ENCODE peak calls at places on chromosomes 3 and 15, in six cellular contexts. H is tibial artery, S is uterus, W is hepatocyte, B is DND-41, Y is psoas muscle. L is an unnamed sample. For H3K4me1, the result is how much of the 10 kb centered on the place peaks cover.

GRCh38 chr3:175383813-175384212 is 524.7 kb downstream of the NAALADL2 start:
- DNase-seq in H (no peak), S (no peak), W (no peak), B (no peak), Y (no peak), L (no peak)

GRCh38 chr3:52119826-52120225 is 34.4 kb downstream of the POC1A start:
- DNase-seq in H (no peak), S (no peak), W (no peak), B (no peak), Y (no peak), L (no peak)

GRCh38 chr15:88652456-88653199 is 13.8 kb downstream of the ISG20 start:
- DNase-seq in H (peak), S (no peak), W (no peak), B (no peak), Y (no peak), L (no peak)

GRCh38 chr15:90342655-90343054 is 9.4 kb upstream of the ZNF774 start:
- DNase-seq in H (no peak), S (no peak), W (no peak), B (no peak), Y (no peak), L (peak)

GRCh38 chr3:131560795-131561194 is 58.0 kb upstream of the MRPL3 start:
- DNase-seq in H (no peak), S (no peak), W (no peak), B (no peak), Y (no peak), L (no peak)

GRCh38 chr3:146504546-146505197 is 35.3 kb upstream of the PLSCR2 start:
- DNase-seq in H (no peak), S (no peak), W (no peak), B (no peak), Y (no peak), L (no peak)

GRCh38 chr15:95615436-95615835 is 715.1 kb upstream of the NR2F2 start:
- DNase-seq in H (no peak), S (no peak), W (no peak), B (no peak), Y (no peak), L (no peak)

GRCh38 chr15:29568840-29569532 is 253.3 kb downstream of the TJP1 start:
- DNase-seq in H (no peak), S (no peak), W (peak), B (no peak), Y (no peak), L (no peak)

GRCh38 chr15:100831466-100831865 is 48.2 kb upstream of the ALDH1A3 start:
- DNase-seq in H (no peak), S (no peak), W (no peak), B (no peak), Y (no peak), L (no peak)

GRCh38 chr3:10746001-10746400 is 70.0 kb upstream of the SLC6A11 start:
- DNase-seq in H (no peak), S (no peak), W (no peak), B (no peak), Y (no peak), L (no peak)

GRCh38 chr3:186639778-186640472 is at the start of gene FETUB:
- DNase-seq in H (no peak), S (no peak), W (no peak), B (no peak), Y (no peak), L (no peak)

GRCh38 chr3:66021731-66022131 is 17.0 kb downstream of the MAGI1 start:
- DNase-seq in H (no peak), S (no peak), W (peak), B (no peak), Y (no peak), L (no peak)

GRCh38 chr15:51350723-51351122 is 9.3 kb downstream of the GLDN start:
- DNase-seq in H (no peak), S (no peak), W (no peak), B (no peak), Y (no peak), L (no peak)

GRCh38 chr3:32347286-32348125 is 44.1 kb upstream of the CMTM7 start:
- DNase-seq in H (no peak), S (peak), W (peak), B (no peak), Y (no peak), L (no peak)

GRCh38 chr3:16849240-16849639 is 35.5 kb upstream of the PLCL2 start:
- DNase-seq in H (no peak), S (peak), W (no peak), B (no peak), Y (peak), L (peak)

GRCh38 chr3:42653560-42654330 is at the start of gene ZBTB47:
- DNase-seq in H (peak), S (peak), W (peak), B (no peak), Y (peak), L (no peak)

GRCh38 chr15:50251638-50252182 is 13.8 kb downstream of the HDC start:
- DNase-seq in H (no peak), S (no peak), W (no peak), B (no peak), Y (no peak), L (no peak)

GRCh38 chr3:71301001-71301400 is 282.5 kb downstream of the FOXP1 start:
- DNase-seq in H (no peak), S (no peak), W (no peak), B (no peak), Y (no peak), L (no peak)

GRCh38 chr15:56919708-56920637 is 1.5 kb downstream of the TCF12 start:
- DNase-seq in H (peak), S (no peak), W (no peak), B (peak), Y (peak), L (no peak)

GRCh38 chr15:100733088-100733487 is 130.7 kb downstream of the ASB7 start:
- DNase-seq in H (no peak), S (peak), W (peak), B (no peak), Y (peak), L (no peak)

GRCh38 chr15:57003418-57003817 is 85.0 kb downstream of the TCF12 start:
- DNase-seq in H (no peak), S (no peak), W (no peak), B (no peak), Y (no peak), L (no peak)

GRCh38 chr3:152309535-152310317 is 41.0 kb downstream of the MBNL1 start:
- DNase-seq in H (no peak), S (no peak), W (no peak), B (no peak), Y (no peak), L (peak)

GRCh38 chr15:88080616-88081015 is 175.9 kb downstream of the NTRK3 start:
- DNase-seq in H (no peak), S (no peak), W (no peak), B (no peak), Y (no peak), L (no peak)

GRCh38 chr3:53577486-53577885 is 83.1 kb downstream of the CACNA1D start:
- DNase-seq in H (no peak), S (no peak), W (peak), B (no peak), Y (no peak), L (no peak)

GRCh38 chr3:15346516-15346915 is 14.1 kb upstream of the SH3BP5 start:
- DNase-seq in H (no peak), S (no peak), W (no peak), B (no peak), Y (no peak), L (no peak)
- H3K4me1 ChIP-seq in H (under half), S (under half), W (under half), B (under half), Y (under half), L (under half)

GRCh38 chr3:48187579-48188265 is 495 bp downstream of the CDC25A start:
- DNase-seq in H (peak), S (peak), W (peak), B (peak), Y (no peak), L (peak)
- H3K27ac ChIP-seq in H (peak), S (no peak), W (peak), B (peak), Y (peak), L (no peak)

DNA sequence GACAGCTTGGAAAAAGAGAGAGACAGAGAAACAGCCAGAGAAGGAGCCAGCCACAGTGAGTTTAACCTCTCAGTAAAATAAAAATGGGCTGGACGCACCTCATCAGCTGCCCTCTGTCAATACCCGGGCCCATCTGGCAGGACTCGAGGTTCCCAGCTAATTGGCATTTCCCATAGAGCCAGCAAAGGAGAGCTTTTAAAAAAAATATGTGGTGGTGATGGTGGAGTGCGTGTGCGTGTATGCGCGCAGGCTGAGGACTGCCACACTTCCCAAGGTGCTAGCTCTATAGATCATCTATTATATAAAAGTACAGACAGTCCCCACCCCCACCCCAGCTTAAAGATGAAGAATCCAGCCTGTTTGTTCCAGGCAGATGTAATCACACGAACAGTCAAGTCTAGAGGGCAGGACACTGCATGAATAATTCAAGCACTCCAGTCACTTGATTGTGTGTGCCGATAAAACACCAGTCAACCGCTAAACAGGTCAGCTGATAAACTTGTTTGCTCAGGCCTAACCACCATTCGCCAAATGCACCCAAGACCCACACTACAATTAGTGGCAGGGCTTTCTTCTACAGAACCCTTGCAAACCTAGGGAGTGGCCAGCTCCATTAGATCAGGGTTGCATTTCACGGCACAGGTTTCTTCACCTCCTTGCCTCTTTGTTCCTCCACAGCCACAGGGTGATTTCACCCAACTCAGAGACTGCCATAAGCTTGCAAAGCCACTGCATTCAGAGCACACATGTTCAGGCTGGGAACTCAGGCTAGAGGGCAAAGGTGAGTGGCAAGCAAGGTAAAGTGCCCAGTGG is 5.9 kb downstream of the TLE3 start:
- DNase-seq in H (no peak), S (no peak), W (peak), B (no peak), Y (no peak), L (no peak)
- H3K4me3 ChIP-seq in H (no peak), S (no peak), W (no peak), B (no peak), Y (peak), L (no peak)

DNA sequence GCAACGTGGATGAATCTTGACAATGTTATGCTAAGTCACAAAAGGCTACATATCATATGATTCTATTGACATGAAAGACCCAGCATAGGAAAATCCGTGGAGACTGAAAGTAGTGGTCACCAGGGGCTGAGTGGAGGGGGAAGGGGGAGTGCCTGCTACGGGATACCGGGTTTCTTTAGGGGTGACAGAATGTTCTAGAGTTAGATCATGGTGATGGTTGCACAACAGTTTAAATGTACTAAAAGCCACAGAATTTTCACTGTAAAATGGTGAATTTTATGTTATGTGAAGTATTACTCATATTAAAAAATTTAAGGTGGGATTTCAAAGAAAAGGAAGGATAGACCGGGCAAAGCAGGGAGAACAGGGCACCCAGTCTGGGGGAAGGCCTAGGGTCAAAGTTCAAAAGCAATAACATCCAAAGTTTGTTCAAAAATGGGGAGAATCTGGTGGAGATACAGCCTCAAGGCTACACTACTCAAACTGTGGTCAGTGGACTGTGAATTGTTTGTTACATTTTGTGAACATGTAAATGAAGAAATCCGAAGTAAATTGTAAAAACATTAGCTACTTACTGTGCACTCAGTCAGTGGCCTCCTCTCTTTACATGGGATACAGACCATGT is 74.2 kb upstream of the FNDC3B start:
- DNase-seq in H (no peak), S (no peak), W (no peak), B (no peak), Y (no peak), L (no peak)
- H3K4me1 ChIP-seq in H (under half), S (under half), W (under half), B (under half), Y (under half), L (under half)

DNA sequence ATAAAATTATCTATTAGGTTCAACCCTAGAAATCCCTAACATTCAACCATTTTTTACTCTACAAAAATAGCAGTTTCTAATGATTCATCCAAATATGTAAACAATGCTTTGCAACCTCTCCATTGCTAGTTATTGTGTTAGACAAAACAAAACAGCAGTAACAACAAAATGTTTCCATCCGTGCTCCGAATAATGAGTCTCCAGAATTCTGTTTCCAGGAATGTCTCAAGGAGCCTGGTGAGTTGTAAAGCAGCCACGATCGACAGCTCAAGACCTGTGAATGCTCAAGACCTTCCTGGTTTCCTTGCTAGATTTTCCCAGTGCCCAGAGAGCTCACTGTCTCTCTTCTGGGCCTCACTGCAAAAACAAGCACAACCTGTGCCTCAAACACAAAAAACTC is 49.9 kb downstream of the CHRD start:
- DNase-seq in H (peak), S (no peak), W (no peak), B (no peak), Y (no peak), L (no peak)
- H3K27ac ChIP-seq in H (no peak), S (no peak), W (no peak), B (no peak), Y (no peak), L (no peak)

GRCh38 chr15:23694592-23694991 is 7.5 kb upstream of the NDN start:
- DNase-seq in H (no peak), S (no peak), W (no peak), B (no peak), Y (no peak), L (no peak)

GRCh38 chr15:23690450-23690852 is 3.3 kb upstream of the NDN start:
- DNase-seq in H (peak), S (peak), W (peak), B (no peak), Y (peak), L (no peak)

GRCh38 chr15:23690015-23690414 is 2.9 kb upstream of the NDN start:
- DNase-seq in H (no peak), S (peak), W (no peak), B (no peak), Y (no peak), L (no peak)

DNA sequence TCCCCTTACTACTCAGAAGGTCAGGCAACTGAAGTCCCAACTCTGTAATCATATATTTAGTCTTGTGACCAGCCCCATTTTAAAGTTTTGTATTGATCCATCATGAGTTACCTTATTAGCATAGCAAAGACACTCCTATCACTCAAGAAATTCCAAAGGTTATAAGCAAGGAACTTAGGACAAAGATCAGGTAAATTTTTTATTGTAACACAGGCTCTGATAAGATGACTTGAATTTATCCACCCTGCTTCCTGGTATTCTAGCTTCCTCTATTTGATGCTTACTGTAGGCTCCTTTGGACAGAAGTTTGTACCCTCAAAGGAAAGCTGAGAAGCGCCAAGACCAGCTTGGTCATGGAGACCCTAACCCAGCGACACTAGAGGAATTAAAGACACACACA is 8.2 kb upstream of the NDN start:
- DNase-seq in H (no peak), S (no peak), W (no peak), B (no peak), Y (no peak), L (no peak)
- H3K4me3 ChIP-seq in H (no peak), S (no peak), W (no peak), B (no peak), Y (no peak), L (no peak)

GRCh38 chr3:192867645-192868044 is 50.0 kb downstream of the MB21D2 start:
- DNase-seq in H (no peak), S (no peak), W (no peak), B (no peak), Y (no peak), L (no peak)

GRCh38 chr3:192866804-192867203 is 50.9 kb downstream of the MB21D2 start:
- DNase-seq in H (no peak), S (no peak), W (no peak), B (no peak), Y (no peak), L (no peak)

GRCh38 chr3:192870785-192871184 is 46.9 kb downstream of the MB21D2 start:
- DNase-seq in H (no peak), S (no peak), W (no peak), B (no peak), Y (no peak), L (no peak)

GRCh38 chr3:192864943-192865342 is 52.7 kb downstream of the MB21D2 start:
- DNase-seq in H (no peak), S (no peak), W (no peak), B (no peak), Y (no peak), L (no peak)

GRCh38 chr3:192869131-192870027 is 48.3 kb downstream of the MB21D2 start:
- DNase-seq in H (peak), S (peak), W (no peak), B (no peak), Y (peak), L (no peak)
- H3K4me1 ChIP-seq in H (under half), S (under half), W (under half), B (under half), Y (under half), L (under half)

GRCh38 chr3:194296832-194297666 is 54.1 kb downstream of the CPN2 start:
- DNase-seq in H (peak), S (no peak), W (peak), B (no peak), Y (peak), L (no peak)
- H3K27ac ChIP-seq in H (no peak), S (peak), W (peak), B (peak), Y (no peak), L (no peak)